ENCODE peak calls at places on chromosomes 4 and X, in eight cellular contexts. X is endothelial cell; G is hippocampal formation; V is left cardiac atrium; N is A549; P is epithelial cell of esophagus; L is mesenchymal stem cell; T is effector memory CD8-positive, alpha-beta T cell. B is an unnamed sample.

GRCh38 chr4:27702710-27703431 is 842.2 kb downstream of the STIM2 start:
- DNase-seq in T (no peak), G (peak), V (no peak), P (peak), X (peak), N (peak), L (no peak), B (no peak)

GRCh38 chr4:54586343-54586953 is 71.3 kb upstream of the KIT start:
- DNase-seq in X (no peak), T (no peak), V (no peak), G (no peak), N (peak), P (peak), L (peak), B (no peak)

GRCh38 chr4:186485621-186486062 is 69.7 kb downstream of the MTNR1A start:
- DNase-seq in T (no peak), X (peak), V (peak), L (peak), G (peak), N (peak), P (peak), B (peak)

GRCh38 chr4:55216871-55217635 is 91.7 kb upstream of the KDR start:
- DNase-seq in N (no peak), L (peak), V (no peak), X (no peak), T (no peak), P (peak), G (no peak), B (no peak)

GRCh38 chrX:145464650-145465049 is 217.3 kb downstream of the SPANXN1 start:
- DNase-seq in N (no peak), P (no peak), V (no peak), L (no peak), T (no peak), G (no peak), X (no peak), B (no peak)

GRCh38 chr4:156291317-156291716 is 337.7 kb upstream of the CTSO start:
- DNase-seq in V (no peak), P (peak), N (peak), X (no peak), G (no peak), T (no peak), L (peak), B (no peak)

GRCh38 chr4:1593458-1593857 is 90.7 kb downstream of the FAM53A start:
- DNase-seq in T (no peak), P (no peak), X (no peak), G (no peak), V (peak), N (no peak), L (no peak), B (peak)

GRCh38 chr4:34105311-34105710 is 2139.0 kb downstream of the ARAP2 start:
- DNase-seq in V (no peak), X (no peak), G (no peak), P (peak), N (no peak), T (no peak), L (no peak), B (no peak)

GRCh38 chr4:81470456-81471327 is 1.0 kb downstream of the RASGEF1B start:
- DNase-seq in X (peak), L (peak), N (no peak), G (peak), T (peak), V (peak), P (peak), B (peak)

GRCh38 chr4:153120235-153120634 is 84.0 kb upstream of the TRIM2 start:
- DNase-seq in T (no peak), V (no peak), N (no peak), L (no peak), G (no peak), X (no peak), P (no peak), B (no peak)

GRCh38 chr4:94701606-94702300 is 56.0 kb upstream of the BMPR1B start:
- DNase-seq in X (no peak), N (no peak), T (no peak), V (no peak), P (no peak), G (no peak), L (no peak), B (no peak)

GRCh38 chr4:121070696-121071639 is 1.4 kb downstream of the NDNF start:
- DNase-seq in N (peak), L (peak), T (peak), X (peak), P (peak), V (peak), G (no peak), B (peak)

GRCh38 chrX:103063918-103064434 is at the start of gene BEX1:
- DNase-seq in N (no peak), P (peak), G (peak), T (no peak), X (peak), L (peak), V (peak), B (peak)

GRCh38 chr4:2649604-2650114 is 106.5 kb downstream of the TNIP2 start:
- DNase-seq in G (no peak), P (no peak), L (no peak), X (no peak), N (no peak), T (no peak), V (no peak), B (no peak)